ENCODE peak calls at places on chromosomes 13 and 19, in six cellular contexts. P is NCI-H2081 treated with DMSO at 0.1 percent for 48 hours; J is skeletal muscle cell; X is activated CD4-positive, alpha-beta T cell treated with anti-CD3 and anti-CD28 coated beads for 1 hour; A is stimulated activated CD4-positive, alpha-beta T cell treated with anti-CD3 and anti-CD28 coated beads, Interleukin-4, amount 100 ng/mL, for 1 hour; B is OCI-LY7. S is an unnamed sample.
A peak's percentile ranks its signal among the peaks of the same experiment; 100 is the strongest.

GRCh38 chr13:83943530-83944279 is 61.4 kb upstream of the SLITRK1 start:
- DNase-seq in X (no peak), B (no peak), A (no peak), P (no peak), J (no peak), S (no peak)

GRCh38 chr13:75693227-75693626 is 57.1 kb downstream of the LMO7 start:
- DNase-seq in A (no peak), J (no peak), X (no peak), B (no peak), P (no peak), S (no peak)

GRCh38 chr13:52925221-52925620 is 76.8 kb upstream of the PCDH8 start:
- DNase-seq in J (no peak), X (no peak), B (no peak), A (no peak), P (no peak), S (no peak)

GRCh38 chr13:98972627-98973026 is 5.2 kb downstream of the DOCK9 start:
- DNase-seq in P (no peak), B (no peak), X (no peak), A (no peak), J (no peak), S (peak; percentile 89)

GRCh38 chr19:18634612-18635290 is 2.1 kb upstream of the KLHL26 start:
- DNase-seq in J (no peak), P (no peak), X (no peak), A (no peak), B (no peak), S (no peak)

GRCh38 chr13:50339291-50339690 is 324.0 kb downstream of the KCNRG start:
- DNase-seq in J (no peak), P (no peak), A (no peak), B (no peak), X (no peak), S (no peak)

GRCh38 chr13:30791354-30791921 is 56.1 kb downstream of the ALOX5AP start:
- DNase-seq in A (no peak), P (no peak), X (no peak), J (no peak), B (no peak), S (no peak)

GRCh38 chr19:58513213-58513693 is 1.5 kb upstream of the SLC27A5 start:
- DNase-seq in P (no peak), J (no peak), B (no peak), A (no peak), X (no peak), S (no peak)

GRCh38 chr13:51267581-51267980 is 45.4 kb downstream of the FAM124A start:
- DNase-seq in J (no peak), A (no peak), B (no peak), P (no peak), X (no peak), S (no peak)

GRCh38 chr19:35433448-35433847 is 14.6 kb upstream of the FFAR2 start:
- DNase-seq in X (no peak), B (no peak), J (no peak), A (no peak), P (no peak), S (no peak)

GRCh38 chr13:79799049-79799448 is 318.1 kb downstream of the NDFIP2 start:
- DNase-seq in P (no peak), A (no peak), J (no peak), X (no peak), B (no peak), S (no peak)

GRCh38 chr13:106083620-106084350 is 451.7 kb downstream of the EFNB2 start:
- DNase-seq in J (no peak), P (no peak), B (no peak), X (no peak), A (no peak), S (peak; percentile 44)

GRCh38 chr13:44334751-44335150 is 38.9 kb upstream of the SERP2 start:
- DNase-seq in X (no peak), B (no peak), A (no peak), J (no peak), P (no peak), S (no peak)

GRCh38 chr13:27796544-27797227 is 4.4 kb downstream of the GSX1 start:
- DNase-seq in P (no peak), B (no peak), J (no peak), A (no peak), X (no peak), S (no peak)

GRCh38 chr19:52336976-52337375 is 933 bp downstream of the ZNF610 start:
- DNase-seq in J (peak; percentile 18), A (no peak), P (no peak), B (no peak), X (no peak), S (no peak)

GRCh38 chr13:73547239-73547638 is 488.4 kb downstream of the KLF5 start:
- DNase-seq in B (no peak), A (no peak), X (no peak), P (no peak), J (no peak), S (no peak)

GRCh38 chr19:44113784-44114390 is 688 bp downstream of the ZNF225 start:
- DNase-seq in X (no peak), B (no peak), J (no peak), A (no peak), P (no peak), S (peak; percentile 9)

GRCh38 chr13:24985102-24985501 is 110.8 kb upstream of the PABPC3 start:
- DNase-seq in P (no peak), X (no peak), A (no peak), B (no peak), J (no peak), S (no peak)

GRCh38 chr13:26168276-26168814 is 53.8 kb downstream of the RNF6 start:
- DNase-seq in J (no peak), X (no peak), P (no peak), A (no peak), B (no peak), S (no peak)

GRCh38 chr19:36245210-36246005 is 30.5 kb downstream of the ZNF146 start:
- DNase-seq in P (no peak), B (no peak), J (no peak), X (no peak), A (no peak), S (no peak)

GRCh38 chr13:41306271-41307150 is 4.6 kb upstream of the NAA16 start:
- DNase-seq in X (no peak), J (no peak), B (no peak), A (no peak), P (no peak), S (no peak)

GRCh38 chr13:35723061-35723461 is 246.6 kb upstream of the MAB21L1 start:
- DNase-seq in X (no peak), B (no peak), P (no peak), A (no peak), J (peak; percentile 75), S (no peak)

GRCh38 chr13:41216160-41216559 is 21.8 kb upstream of the KBTBD7 start:
- DNase-seq in J (peak; percentile 16), X (no peak), P (no peak), B (no peak), A (no peak), S (no peak)

GRCh38 chr19:40305403-40305802 is 20.3 kb upstream of the AKT2 start:
- DNase-seq in J (peak; percentile 73), A (peak; percentile 70), X (peak; percentile 54), B (peak; percentile 91), P (peak; percentile 38), S (peak; percentile 84)

GRCh38 chr19:33988601-33989000 is 183.7 kb upstream of the LSM14A start:
- DNase-seq in B (no peak), J (no peak), P (no peak), A (no peak), X (no peak), S (no peak)

GRCh38 chr19:13083008-13083404 is 19.7 kb downstream of the LYL1 start:
- DNase-seq in A (no peak), P (no peak), J (no peak), B (no peak), X (no peak), S (no peak)

GRCh38 chr19:18847516-18848463 is 16.0 kb downstream of the UPF1 start:
- DNase-seq in X (no peak), J (no peak), P (no peak), B (no peak), A (no peak), S (no peak)

GRCh38 chr19:15265849-15266248 is 33.6 kb upstream of the EPHX3 start:
- DNase-seq in P (peak; percentile 53), X (no peak), B (no peak), A (no peak), J (peak; percentile 96), S (peak; percentile 91)

GRCh38 chr19:10074153-10074552 is 12.0 kb upstream of the SHFL start:
- DNase-seq in P (no peak), B (peak; percentile 58), A (peak; percentile 36), J (no peak), X (no peak), S (no peak)

GRCh38 chr13:94595006-94595942 is 678 bp downstream of the TGDS start:
- DNase-seq in X (no peak), B (peak; percentile 13), A (peak; percentile 36), J (no peak), P (no peak), S (peak; percentile 18)

GRCh38 chr13:26449063-26449848 is 108.2 kb upstream of the WASF3 start:
- DNase-seq in P (no peak), X (no peak), J (no peak), A (no peak), B (no peak), S (no peak)

GRCh38 chr13:36973621-36974268 is 25.4 kb downstream of the ALG5 start:
- DNase-seq in B (peak; percentile 58), P (no peak), J (no peak), X (no peak), A (no peak), S (no peak)